ENCODE peak calls at places on chromosomes 3 and 15, in seven cellular contexts. U is HCT116, N is mammary epithelial cell, Z is GM23338, F is endothelial cell of umbilical vein, P is fibroblast of lung, A is PC-9. S is an unnamed sample.
A peak's percentile ranks its signal among the peaks of the same experiment; 100 is the strongest.

GRCh38 chr15:74196175-74196574 is 6.4 kb downstream of the STRA6 start:
- DNase-seq in P (peak; percentile 83), A (peak; percentile 98), F (no peak), Z (no peak), N (peak; percentile 72), U (peak; percentile 77), S (no peak)

GRCh38 chr3:16377196-16377595 is 112.2 kb downstream of the OXNAD1 start:
- DNase-seq in A (no peak), N (no peak), F (no peak), Z (no peak), U (no peak), P (no peak), S (peak; percentile 84)

GRCh38 chr3:13698498-13698897 is 149.6 kb downstream of the FBLN2 start:
- DNase-seq in F (no peak), A (no peak), P (no peak), N (no peak), Z (peak; percentile 37), U (no peak), S (no peak)

GRCh38 chr15:85151861-85152260 is 170.2 kb downstream of the PDE8A start:
- DNase-seq in P (no peak), F (no peak), N (no peak), U (no peak), Z (no peak), A (no peak), S (no peak)

GRCh38 chr3:62289922-62290321 is 83.4 kb downstream of the FEZF2 start:
- DNase-seq in A (no peak), U (no peak), N (no peak), P (no peak), Z (no peak), F (no peak), S (no peak)

GRCh38 chr15:29736745-29737023 is 85.6 kb downstream of the TJP1 start:
- DNase-seq in U (peak; percentile 92), N (peak; percentile 87), Z (no peak), P (peak; percentile 22), A (peak; percentile 79), F (peak; percentile 63), S (no peak)

GRCh38 chr3:182979719-182980191 is 583 bp downstream of the DCUN1D1 start:
- DNase-seq in Z (peak; percentile 68), N (peak; percentile 26), P (no peak), U (no peak), A (no peak), F (peak; percentile 32), S (peak; percentile 51)

GRCh38 chr15:99503411-99503810 is 62.4 kb upstream of the MEF2A start:
- DNase-seq in F (no peak), A (no peak), P (no peak), Z (no peak), U (no peak), N (no peak), S (no peak)

GRCh38 chr3:55486101-55486856 is 827 bp downstream of the WNT5A start:
- DNase-seq in F (peak; percentile 33), U (no peak), P (peak; percentile 83), Z (peak; percentile 75), A (no peak), N (peak; percentile 49), S (no peak)

GRCh38 chr15:58555168-58556027 is 123.6 kb downstream of the LIPC start:
- DNase-seq in Z (peak; percentile 68), P (no peak), A (no peak), F (no peak), N (no peak), U (no peak), S (no peak)

GRCh38 chr3:141249041-141249440 is 17.4 kb downstream of the PXYLP1 start:
- DNase-seq in P (no peak), U (no peak), F (no peak), N (no peak), Z (no peak), A (no peak), S (no peak)

GRCh38 chr3:121809249-121809648 is 25.6 kb downstream of the IQCB1 start:
- DNase-seq in Z (no peak), N (no peak), U (no peak), A (no peak), F (no peak), P (no peak), S (no peak)

GRCh38 chr3:14606663-14607339 is 44.8 kb upstream of the CCDC174 start:
- DNase-seq in Z (no peak), P (no peak), F (no peak), N (peak; percentile 24), U (no peak), A (no peak), S (no peak)

GRCh38 chr3:168616901-168617300 is 521.2 kb upstream of the GOLIM4 start:
- DNase-seq in U (no peak), N (no peak), P (no peak), A (no peak), F (no peak), Z (peak; percentile 57), S (no peak)

GRCh38 chr15:53520867-53521525 is 238.5 kb downstream of the WDR72 start:
- DNase-seq in P (no peak), Z (no peak), A (no peak), F (no peak), U (no peak), N (peak; percentile 11), S (no peak)

GRCh38 chr15:44603126-44603525 is 60.3 kb downstream of the SPG11 start:
- DNase-seq in U (no peak), F (no peak), P (no peak), N (no peak), Z (no peak), A (no peak), S (no peak)

GRCh38 chr3:114572364-114573062 is 278.7 kb downstream of the TIGIT start:
- DNase-seq in F (no peak), P (no peak), A (no peak), U (no peak), N (no peak), Z (no peak), S (no peak)
- TF ChIP-seq EZH2 in F (no peak), P (no peak), A (no peak), U (no peak), N (no peak), Z (no peak), S (no peak)

DNA sequence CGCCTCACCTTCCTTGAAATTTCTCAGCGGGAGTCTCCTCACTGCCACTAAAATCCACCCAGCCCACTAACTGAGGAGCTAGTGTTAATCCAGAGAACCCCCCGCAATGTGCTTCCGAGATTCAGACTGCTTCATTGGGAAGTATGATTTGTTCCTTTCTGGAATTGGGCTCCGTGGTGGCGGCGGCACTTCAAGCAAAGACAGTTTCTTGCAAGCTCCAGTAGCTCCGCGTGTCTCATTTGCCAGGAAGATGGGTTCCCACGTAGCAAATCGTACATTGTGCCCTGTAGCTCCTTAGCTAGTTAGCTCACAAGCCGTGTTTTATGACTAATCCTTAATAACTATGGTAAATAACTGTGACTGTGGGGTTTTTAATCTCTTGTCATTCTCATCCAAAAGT is 45.4 kb downstream of the SLC6A1 start:
- DNase-seq in N (no peak), P (no peak), A (no peak), U (no peak), F (no peak), Z (no peak), S (no peak)
- TF ChIP-seq CTCF in N (no peak), P (no peak), A (no peak), U (no peak), F (no peak), Z (no peak), S (no peak)

GRCh38 chr3:124886168-124887051 is 755 bp downstream of the ITGB5 start:
- DNase-seq in N (peak; percentile 57), A (peak; percentile 56), P (peak; percentile 38), Z (peak; percentile 72), F (peak; percentile 40), U (no peak), S (no peak)
- H3K4me1 ChIP-seq in N (peaks cover 69% of the 10 kb centered on the region), A (peaks cover 50% of the 10 kb centered on the region), P (peaks cover 2% of the 10 kb centered on the region), Z (peaks cover 41% of the 10 kb centered on the region), F (peaks cover 23% of the 10 kb centered on the region), U (peaks cover 63% of the 10 kb centered on the region), S (no peaks in the 10 kb centered on the region)

DNA sequence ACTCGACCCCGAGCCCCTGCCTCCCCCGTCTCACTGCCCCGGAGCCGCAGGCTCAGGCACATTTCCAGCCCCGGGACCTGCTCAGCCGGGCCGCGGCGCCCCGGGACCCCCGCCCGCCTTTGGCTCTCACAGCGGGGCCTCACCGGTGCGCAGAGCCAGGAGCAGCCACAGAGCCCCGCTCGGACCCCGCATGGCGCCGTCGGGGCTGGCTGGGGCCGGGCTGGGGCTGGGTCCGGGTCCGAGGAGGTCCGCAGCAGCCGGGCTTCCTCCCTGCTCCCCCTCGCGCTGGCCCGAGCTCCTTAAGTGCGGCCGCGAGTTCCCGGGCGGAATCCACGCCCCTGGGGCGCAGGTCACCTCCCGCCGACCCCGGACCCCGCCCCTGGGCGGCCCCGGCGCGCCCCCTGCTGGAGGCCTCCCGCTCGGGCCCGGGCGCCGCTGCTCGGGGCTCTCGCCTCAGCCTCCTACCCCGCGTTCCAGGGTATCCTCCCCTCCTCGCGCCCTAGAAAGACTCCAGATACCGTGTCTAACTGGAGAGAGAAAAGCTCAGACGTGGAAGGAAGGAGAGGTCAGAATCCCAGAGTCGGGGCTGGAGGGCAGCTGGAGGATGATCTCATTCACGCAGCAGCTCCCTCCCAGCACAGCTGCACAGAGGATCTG is at the start of gene MELTF:
- DNase-seq in Z (peak; percentile 80), F (peak; percentile 25), N (no peak), A (peak; percentile 46), P (peak; percentile 72), U (no peak), S (peak; percentile 79)
- TF ChIP-seq EZH2 in Z (no peak), F (no peak), N (no peak), A (no peak), P (no peak), U (no peak), S (no peak)

GRCh38 chr15:48967336-48967735 is 3.6 kb upstream of the SHC4 start:
- DNase-seq in F (no peak), P (no peak), N (no peak), U (no peak), Z (no peak), A (no peak), S (peak; percentile 7)

GRCh38 chr15:48964898-48965297 is 1.2 kb upstream of the SHC4 start:
- DNase-seq in U (no peak), N (no peak), F (no peak), A (no peak), P (no peak), Z (no peak), S (no peak)

GRCh38 chr15:48966595-48967301 is 3.0 kb upstream of the SHC4 start:
- DNase-seq in F (no peak), U (no peak), Z (no peak), N (peak; percentile 82), A (peak; percentile 58), P (peak; percentile 64), S (peak; percentile 74)

GRCh38 chr15:48968066-48968465 is 4.3 kb upstream of the SHC4 start:
- DNase-seq in P (no peak), Z (no peak), N (no peak), A (no peak), F (no peak), U (no peak), S (no peak)

DNA sequence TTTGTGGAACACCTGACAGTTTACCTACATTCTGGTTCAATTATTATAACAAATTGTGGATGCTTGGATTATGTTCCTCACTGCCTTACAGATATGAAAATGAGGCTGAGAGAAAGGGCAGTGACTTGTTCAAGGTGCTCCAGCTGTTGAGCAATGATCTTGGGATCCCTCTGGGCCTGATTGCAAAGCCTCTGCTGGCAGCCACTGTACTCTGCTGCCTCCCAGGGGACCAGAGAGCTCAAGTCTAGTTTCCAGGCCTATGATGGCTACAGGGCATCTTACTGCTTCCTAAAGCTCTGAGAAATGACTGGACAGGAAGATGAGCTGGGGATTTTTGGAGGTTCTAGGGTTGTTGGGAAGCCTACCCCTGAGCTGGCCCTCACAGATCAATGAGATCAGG is 2.3 kb upstream of the SHC4 start:
- DNase-seq in Z (no peak), A (no peak), F (no peak), P (peak; percentile 72), N (peak; percentile 86), U (peak; percentile 23), S (peak; percentile 57)
- TF ChIP-seq CTCF in Z (peak; percentile 20), A (peak; percentile 35), F (no peak), P (peak; percentile 49), N (peak; percentile 69), U (peak; percentile 8), S (peak; percentile 58)

S was measured in DND-41.